ENCODE peak calls at places on chromosomes 12 and 14, in five cellular contexts. O, R, D, E and F are unnamed samples.

GRCh38 chr12:23221066-23221465 is 596.1 kb downstream of the ETNK1 start:
- DNase-seq in E (no peak), D (no peak), R (no peak), O (no peak), F (no peak)

GRCh38 chr12:124898200-124898950 is 16.1 kb downstream of the UBC start:
- DNase-seq in D (no peak), O (peak), E (peak), R (peak), F (peak)

GRCh38 chr14:33642080-33642479 is 308.8 kb downstream of the EGLN3 start:
- DNase-seq in E (no peak), R (no peak), O (no peak), D (no peak), F (peak)

GRCh38 chr12:118645219-118645618 is 268.9 kb downstream of the SUDS3 start:
- DNase-seq in E (peak), R (no peak), O (no peak), D (no peak), F (peak)

GRCh38 chr12:123483602-123484273 is 25.8 kb downstream of the SNRNP35 start:
- DNase-seq in O (no peak), R (peak), E (no peak), D (no peak), F (no peak)

GRCh38 chr12:7110661-7111060 is 1.6 kb upstream of the C1RL start:
- DNase-seq in E (no peak), R (no peak), D (no peak), O (no peak), F (no peak)

GRCh38 chr12:45235087-45236025 is 19.5 kb downstream of the ANO6 start:
- DNase-seq in D (no peak), R (peak), O (no peak), E (peak), F (peak)

GRCh38 chr14:95361373-95362179 is 41.9 kb upstream of the CLMN start:
- DNase-seq in R (peak), O (no peak), D (no peak), E (peak), F (no peak)